ENCODE peak calls at places on chromosomes 4 and X, in nine cellular contexts. F, M, L, S, J, I, T, G and D are unnamed samples.

GRCh38 chrX:124829930-124830329 is 483.6 kb downstream of the SH2D1A start:
- DNase-seq in G (no peak), J (no peak), F (no peak), L (no peak), I (no peak), M (no peak), T (no peak), S (no peak), D (no peak)

GRCh38 chr4:159606835-159607234 is 504.0 kb downstream of the RAPGEF2 start:
- DNase-seq in L (no peak), S (no peak), M (no peak), J (no peak), I (no peak), T (no peak), G (no peak), F (no peak), D (no peak)

GRCh38 chr4:85964298-85964697 is 395.6 kb downstream of the MAPK10 start:
- DNase-seq in T (no peak), S (no peak), M (no peak), J (no peak), G (no peak), I (no peak), F (no peak), L (no peak), D (no peak)

GRCh38 chr4:137700072-137700471 is 167.8 kb upstream of the PCDH18 start:
- DNase-seq in J (peak), T (no peak), F (no peak), M (no peak), I (no peak), G (no peak), S (no peak), L (no peak), D (no peak)

GRCh38 chrX:129823115-129823514 is 20.6 kb downstream of the ZDHHC9 start:
- DNase-seq in L (no peak), J (peak), S (no peak), M (no peak), G (no peak), I (no peak), T (no peak), F (no peak), D (no peak)

GRCh38 chr4:16195209-16195608 is 31.1 kb downstream of the TAPT1 start:
- DNase-seq in G (no peak), S (no peak), M (no peak), J (no peak), L (no peak), I (no peak), F (no peak), T (no peak), D (no peak)

GRCh38 chr4:38696697-38697096 is 32.7 kb downstream of the KLF3 start:
- DNase-seq in G (no peak), S (no peak), M (no peak), J (no peak), I (no peak), L (no peak), T (no peak), F (no peak), D (no peak)

GRCh38 chrX:12967711-12968465 is 7.0 kb upstream of the TMSB4X start:
- DNase-seq in T (no peak), F (no peak), M (no peak), L (no peak), I (no peak), G (no peak), J (no peak), S (no peak), D (no peak)

GRCh38 chr4:181261279-181261678 is 981.9 kb upstream of the TENM3 start:
- DNase-seq in G (no peak), T (no peak), L (no peak), S (no peak), F (peak), I (no peak), J (peak), M (no peak), D (no peak)

GRCh38 chr4:16100833-16101232 is 17.0 kb upstream of the PROM1 start:
- DNase-seq in L (no peak), T (no peak), F (no peak), I (no peak), S (no peak), M (no peak), G (no peak), J (no peak), D (no peak)

GRCh38 chrX:10974920-10975319 is 136.2 kb upstream of the HCCS start:
- DNase-seq in G (no peak), M (no peak), S (no peak), L (no peak), I (no peak), F (no peak), J (no peak), T (no peak), D (no peak)

GRCh38 chrX:37658352-37659030 is 27.1 kb upstream of the XK start:
- DNase-seq in F (no peak), S (no peak), T (no peak), M (no peak), I (no peak), J (no peak), G (no peak), L (no peak), D (no peak)

GRCh38 chr4:152243890-152244595 is 291.8 kb downstream of the FBXW7 start:
- DNase-seq in L (no peak), M (no peak), T (no peak), I (no peak), J (peak), S (no peak), G (no peak), F (no peak), D (no peak)

GRCh38 chr4:83536649-83537352 is 893 bp downstream of the GPAT3 start:
- DNase-seq in J (no peak), F (no peak), S (no peak), T (no peak), I (no peak), G (no peak), L (no peak), M (no peak), D (no peak)

GRCh38 chrX:21158678-21159077 is 215.5 kb upstream of the CNKSR2 start:
- DNase-seq in M (no peak), G (no peak), L (no peak), J (no peak), T (no peak), I (no peak), F (no peak), S (no peak), D (no peak)

GRCh38 chrX:4668802-4669536 is 955.5 kb upstream of the PRKX start:
- DNase-seq in J (no peak), G (no peak), T (no peak), M (no peak), F (no peak), S (no peak), L (no peak), I (no peak), D (no peak)

GRCh38 chr4:147846318-147847135 is 114.6 kb downstream of the ARHGAP10 start:
- DNase-seq in J (no peak), F (no peak), G (no peak), L (peak), I (no peak), M (no peak), S (no peak), T (no peak), D (no peak)

GRCh38 chrX:119784747-119785446 is 6.5 kb downstream of the RPL39 start:
- DNase-seq in S (peak), I (no peak), M (no peak), G (no peak), L (peak), F (no peak), J (peak), T (peak), D (no peak)

GRCh38 chrX:123324628-123325027 is 140.6 kb downstream of the GRIA3 start:
- DNase-seq in G (no peak), T (no peak), M (no peak), S (no peak), J (peak), I (no peak), L (peak), F (no peak), D (no peak)

GRCh38 chr4:165726831-165727230 is 146.2 kb upstream of the TLL1 start:
- DNase-seq in S (no peak), F (no peak), M (no peak), I (no peak), G (no peak), L (no peak), J (peak), T (no peak), D (no peak)

GRCh38 chrX:69019073-69019890 is 146.0 kb downstream of the PJA1 start:
- DNase-seq in G (peak), L (no peak), T (no peak), I (no peak), M (no peak), F (no peak), J (no peak), S (no peak), D (no peak)

GRCh38 chrX:40539214-40540142 is 41.3 kb upstream of the ATP6AP2 start:
- DNase-seq in I (peak), F (peak), M (peak), S (no peak), L (peak), T (peak), J (peak), G (no peak), D (peak)

GRCh38 chr4:157141976-157142375 is 66.0 kb downstream of the GLRB start:
- DNase-seq in G (no peak), F (no peak), L (no peak), J (no peak), M (no peak), T (no peak), I (no peak), S (no peak), D (no peak)

GRCh38 chr4:180953572-180953971 is 1289.6 kb upstream of the TENM3 start:
- DNase-seq in F (no peak), I (no peak), J (no peak), L (no peak), M (no peak), S (no peak), G (no peak), T (no peak), D (no peak)

GRCh38 chr4:155889036-155889793 is 14.3 kb upstream of the TDO2 start:
- DNase-seq in I (no peak), L (no peak), T (no peak), S (no peak), G (no peak), F (peak), M (peak), J (peak), D (peak)

GRCh38 chr4:39841894-39842293 is 135.8 kb downstream of the PDS5A start:
- DNase-seq in J (no peak), M (no peak), L (no peak), S (no peak), G (no peak), I (no peak), T (no peak), F (no peak), D (no peak)

GRCh38 chr4:36532670-36533373 is 251.4 kb downstream of the DTHD1 start:
- DNase-seq in M (no peak), T (no peak), F (no peak), G (no peak), L (no peak), J (no peak), I (no peak), S (no peak), D (no peak)

GRCh38 chr4:110483516-110483915 is 7.6 kb downstream of the ENPEP start:
- DNase-seq in J (peak), G (no peak), F (no peak), S (no peak), T (no peak), I (no peak), M (no peak), L (no peak), D (no peak)

GRCh38 chrX:31931225-31931624 is 859.4 kb upstream of the FTHL17 start:
- DNase-seq in F (no peak), M (no peak), I (no peak), T (no peak), G (no peak), L (no peak), J (peak), S (no peak), D (no peak)

GRCh38 chrX:55759478-55759877 is 41.9 kb downstream of the RRAGB start:
- DNase-seq in L (no peak), T (no peak), I (no peak), F (no peak), G (no peak), J (no peak), S (no peak), M (no peak), D (no peak)

GRCh38 chrX:29858714-29859113 is 356.6 kb upstream of the MAGEB2 start:
- DNase-seq in T (no peak), S (no peak), L (no peak), F (no peak), I (no peak), M (peak), J (peak), G (no peak), D (no peak)

GRCh38 chr4:142035556-142035955 is 399.2 kb downstream of the IL15 start:
- DNase-seq in M (no peak), J (no peak), T (no peak), G (no peak), S (no peak), I (no peak), F (no peak), L (no peak), D (no peak)
- TF ChIP-seq CTCF in M (no peak), J (no peak), T (no peak), G (no peak), S (no peak), I (no peak), F (no peak), L (no peak), D (no peak)

GRCh38 chr4:2483237-2483636 is 14.3 kb downstream of the RNF4 start:
- DNase-seq in L (no peak), G (no peak), J (no peak), M (no peak), I (no peak), S (no peak), T (no peak), F (no peak), D (no peak)

GRCh38 chr4:2484169-2484568 is 15.3 kb downstream of the RNF4 start:
- DNase-seq in G (no peak), S (no peak), J (no peak), M (no peak), F (no peak), L (no peak), I (no peak), T (no peak), D (no peak)

GRCh38 chr4:2482192-2482591 is 13.3 kb downstream of the RNF4 start:
- DNase-seq in T (no peak), G (no peak), L (no peak), I (no peak), J (no peak), M (no peak), F (no peak), S (no peak), D (no peak)

GRCh38 chr4:2480649-2481048 is 11.7 kb downstream of the RNF4 start:
- DNase-seq in I (no peak), J (no peak), T (no peak), M (no peak), S (no peak), L (no peak), G (no peak), F (no peak), D (no peak)

GRCh38 chr4:2482693-2483092 is 13.8 kb downstream of the RNF4 start:
- DNase-seq in J (peak), M (no peak), G (no peak), I (no peak), F (no peak), S (no peak), T (no peak), L (peak), D (no peak)
- H3K4me3 ChIP-seq in J (no peak), M (no peak), G (no peak), I (no peak), F (no peak), S (no peak), T (no peak), L (peak), D (no peak)

GRCh38 chr4:183257808-183258207 is 62.3 kb downstream of the CLDN22 start:
- DNase-seq in L (no peak), M (no peak), I (no peak), T (no peak), F (no peak), G (no peak), S (no peak), J (no peak), D (no peak)
- TF ChIP-seq CTCF in L (no peak), M (no peak), I (no peak), T (no peak), F (no peak), G (no peak), S (no peak), J (no peak), D (no peak)

GRCh38 chr4:13445841-13446790 is 38.0 kb downstream of the RAB28 start:
- DNase-seq in S (peak), J (no peak), I (peak), T (no peak), L (no peak), F (no peak), M (no peak), G (no peak), D (no peak)
- H3K4me3 ChIP-seq in S (no peak), J (no peak), I (no peak), T (no peak), L (no peak), F (no peak), M (no peak), G (no peak), D (no peak)

GRCh38 chr4:2837110-2837903 is 6.3 kb upstream of the ADD1 start:
- DNase-seq in G (peak), F (no peak), L (no peak), S (no peak), T (peak), M (no peak), I (peak), J (no peak), D (no peak)
- TF ChIP-seq CTCF in G (no peak), F (no peak), L (no peak), S (no peak), T (no peak), M (peak), I (no peak), J (no peak), D (no peak)

GRCh38 chrX:134533352-134533751 is 73.4 kb downstream of the HPRT1 start:
- DNase-seq in I (no peak), L (no peak), T (no peak), J (no peak), M (no peak), G (no peak), F (no peak), S (no peak), D (no peak)
- H3K4me3 ChIP-seq in I (no peak), L (no peak), T (no peak), J (no peak), M (no peak), G (no peak), F (no peak), S (no peak), D (no peak)

GRCh38 chr4:80335554-80336358 is at the start of gene CFAP299:
- DNase-seq in G (peak), M (peak), F (no peak), S (peak), J (peak), T (peak), L (peak), I (peak), D (peak)
- TF ChIP-seq CTCF in G (no peak), M (peak), F (peak), S (no peak), J (peak), T (peak), L (peak), I (peak), D (peak)